ENCODE peak calls at places on chromosomes 1 and 21, in four cellular contexts. H, I, F and A are unnamed samples.

GRCh38 chr1:85581138-85581801 is 709 bp downstream of the CCN1 start:
- DNase-seq in F (peak; percentile 69), I (peak; percentile 77), H (no peak), A (peak; percentile 87)

GRCh38 chr1:53618218-53619087 is 120.5 kb downstream of the GLIS1 start:
- DNase-seq in I (no peak), F (no peak), H (no peak), A (no peak)

GRCh38 chr1:3261969-3262579 is 192.4 kb upstream of the ARHGEF16 start:
- DNase-seq in I (no peak), H (no peak), F (no peak), A (no peak)

GRCh38 chr1:240285541-240285940 is 193.9 kb downstream of the FMN2 start:
- DNase-seq in F (no peak), H (no peak), I (no peak), A (no peak)

GRCh38 chr1:205054013-205054412 is 11.0 kb downstream of the CNTN2 start:
- DNase-seq in I (no peak), F (no peak), H (no peak), A (no peak)

GRCh38 chr1:239662950-239663349 is 276.6 kb downstream of the CHRM3 start:
- DNase-seq in I (no peak), F (no peak), H (no peak), A (no peak)

GRCh38 chr1:39105061-39105840 is 79.1 kb downstream of the NDUFS5 start:
- DNase-seq in H (no peak), I (peak; percentile 91), F (no peak), A (peak; percentile 58)

GRCh38 chr1:243411472-243411871 is 155.6 kb downstream of the SDCCAG8 start:
- DNase-seq in F (no peak), H (no peak), I (no peak), A (no peak)

GRCh38 chr21:46610018-46610701 is 5.3 kb upstream of the S100B start:
- DNase-seq in H (no peak), F (no peak), I (no peak), A (no peak)

GRCh38 chr1:91022518-91022929 is 689 bp upstream of the ZNF644 start:
- DNase-seq in F (no peak), H (no peak), I (no peak), A (no peak)

GRCh38 chr21:33109574-33110339 is 39.8 kb downstream of the OLIG1 start:
- DNase-seq in H (no peak), I (no peak), F (no peak), A (peak; percentile 65)

GRCh38 chr1:53365405-53366063 is 37.7 kb upstream of the LRP8 start:
- DNase-seq in I (no peak), H (no peak), F (no peak), A (no peak)

GRCh38 chr21:27026501-27026900 is 59.6 kb upstream of the ADAMTS5 start:
- DNase-seq in I (no peak), F (no peak), H (no peak), A (no peak)

GRCh38 chr1:207897188-207897587 is 13.7 kb downstream of the CD34 start:
- DNase-seq in F (no peak), I (no peak), H (no peak), A (no peak)

GRCh38 chr1:206690516-206690915 is 5.8 kb downstream of the MAPKAPK2 start:
- DNase-seq in I (peak; percentile 15), F (no peak), H (no peak), A (no peak)

GRCh38 chr21:16644690-16645089 is 868.2 kb upstream of the CXADR start:
- DNase-seq in H (no peak), F (no peak), I (no peak), A (no peak)

GRCh38 chr21:43634618-43635017 is 24.7 kb downstream of the HSF2BP start:
- DNase-seq in F (no peak), H (no peak), I (no peak), A (no peak)

GRCh38 chr1:203038891-203039608 is 12.8 kb downstream of the PPFIA4 start:
- DNase-seq in F (peak; percentile 34), H (no peak), I (peak; percentile 82), A (peak; percentile 84)

GRCh38 chr1:155139895-155140629 is at the start of gene DPM3:
- DNase-seq in I (peak; percentile 85), H (no peak), F (peak; percentile 71), A (peak; percentile 88)

GRCh38 chr21:36584980-36585940 is 105.3 kb upstream of the CLDN14 start:
- DNase-seq in F (no peak), I (no peak), H (no peak), A (no peak)

GRCh38 chr21:39087238-39087975 is 95.8 kb downstream of the PSMG1 start:
- DNase-seq in I (no peak), H (no peak), F (no peak), A (no peak)

GRCh38 chr1:226549937-226550670 is 1.5 kb downstream of the STUM start:
- DNase-seq in H (no peak), F (no peak), I (peak; percentile 55), A (no peak)

GRCh38 chr1:30759718-30760281 is 2.2 kb upstream of the LAPTM5 start:
- DNase-seq in I (no peak), H (no peak), F (no peak), A (no peak)

GRCh38 chr1:228021526-228022030 is 14.8 kb downstream of the WNT3A start:
- DNase-seq in I (no peak), H (no peak), F (no peak), A (no peak)

GRCh38 chr1:44817771-44818495 is 9.6 kb downstream of the BTBD19 start:
- DNase-seq in F (no peak), H (no peak), I (no peak), A (no peak)

GRCh38 chr1:199041173-199041914 is 402.5 kb downstream of the PTPRC start:
- DNase-seq in I (no peak), F (no peak), H (peak; percentile 94), A (no peak)

GRCh38 chr1:212234431-212235298 is 50.5 kb upstream of the PPP2R5A start:
- DNase-seq in H (no peak), F (peak; percentile 32), I (peak; percentile 76), A (peak; percentile 28)

GRCh38 chr1:21857142-21857839 is 45.2 kb downstream of the LDLRAD2 start:
- DNase-seq in I (no peak), F (no peak), H (no peak), A (no peak)

GRCh38 chr1:58592521-58593134 is 15.6 kb upstream of the TACSTD2 start:
- DNase-seq in F (no peak), I (no peak), H (no peak), A (no peak)

GRCh38 chr21:26072891-26073615 is 97.5 kb downstream of the APP start:
- DNase-seq in F (no peak), I (no peak), H (no peak), A (no peak)

GRCh38 chr1:182962554-182963115 is 9.7 kb upstream of the SHCBP1L start:
- DNase-seq in I (peak; percentile 89), H (peak; percentile 62), F (peak; percentile 73), A (peak; percentile 92)

GRCh38 chr1:221605569-221605968 is 136.3 kb downstream of the DUSP10 start:
- DNase-seq in H (no peak), F (no peak), I (no peak), A (no peak)

GRCh38 chr1:59541891-59542290 is 245.0 kb downstream of the FGGY start:
- DNase-seq in H (no peak), F (no peak), I (no peak), A (no peak)

GRCh38 chr1:114108741-114109255 is 44.9 kb downstream of the SYT6 start:
- DNase-seq in I (no peak), H (peak; percentile 55), F (no peak), A (no peak)
- TF ChIP-seq FOXK2 in I (no peak), H (no peak), F (no peak), A (no peak)

DNA sequence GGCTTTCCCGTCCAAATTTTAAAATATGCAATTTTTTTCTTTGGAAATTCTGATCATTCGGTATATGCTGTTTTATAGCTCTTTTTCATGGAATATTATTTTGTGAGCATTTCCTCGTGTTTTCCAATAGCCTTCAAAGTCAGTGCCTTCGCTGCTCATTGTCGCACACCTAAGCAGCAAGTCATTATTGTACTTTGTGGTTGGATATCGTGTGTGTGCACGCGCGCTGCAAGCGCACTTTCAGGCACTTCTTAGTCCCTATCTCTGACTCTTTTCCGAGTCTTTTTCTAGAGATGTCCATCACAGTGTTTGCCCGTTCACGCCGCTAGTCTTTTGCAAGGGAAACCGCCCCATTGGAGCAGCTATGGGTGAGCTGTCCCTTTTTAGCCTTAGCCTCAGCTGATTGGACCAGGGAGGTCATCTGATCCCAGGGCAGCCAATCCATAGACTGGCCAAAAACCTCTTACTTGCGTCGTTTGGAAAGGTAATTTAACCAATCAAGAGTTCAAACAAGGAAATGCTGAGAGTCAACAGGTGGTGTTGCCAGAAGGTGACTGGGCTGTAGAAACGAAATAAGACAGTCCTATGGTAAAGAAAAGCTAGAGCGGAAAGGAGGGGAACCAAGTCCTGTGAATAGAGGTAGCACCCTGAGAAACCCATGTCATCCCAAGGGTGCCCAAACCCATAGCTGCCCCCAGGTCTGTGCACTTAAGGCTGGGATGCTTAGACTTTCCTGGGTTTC is 710 bp upstream of the HYI start:
- DNase-seq in F (no peak), H (peak; percentile 74), I (peak; percentile 71), A (peak; percentile 24)
- TF ChIP-seq FOXK2 in F (no peak), H (no peak), I (no peak), A (no peak)

GRCh38 chr1:72526926-72527325 is 244.6 kb upstream of the NEGR1 start:
- DNase-seq in I (no peak), H (no peak), F (no peak), A (no peak)
- TF ChIP-seq FOXK2 in I (no peak), H (no peak), F (no peak), A (no peak)

DNA sequence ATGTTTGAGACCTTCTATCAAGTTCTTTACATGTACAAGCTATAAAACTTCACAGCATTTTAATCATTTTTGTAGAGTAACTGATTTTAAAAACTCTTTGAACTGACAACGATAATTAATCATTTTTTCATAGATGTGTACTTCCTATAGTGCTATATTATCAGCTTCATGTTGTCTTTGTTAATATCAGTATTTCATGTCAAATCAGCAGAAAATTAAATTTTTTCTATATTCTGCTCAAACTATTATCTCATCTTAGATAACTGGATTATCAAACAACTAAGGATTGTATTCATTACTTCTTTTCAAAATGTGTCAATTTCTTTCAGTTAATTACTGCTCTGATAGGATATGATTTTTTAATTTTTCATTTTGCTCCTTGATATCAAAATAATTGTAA is 214.6 kb upstream of the RGS18 start:
- DNase-seq in I (no peak), H (no peak), F (no peak), A (no peak)
- TF ChIP-seq FOXK2 in I (no peak), H (no peak), F (no peak), A (no peak)

DNA sequence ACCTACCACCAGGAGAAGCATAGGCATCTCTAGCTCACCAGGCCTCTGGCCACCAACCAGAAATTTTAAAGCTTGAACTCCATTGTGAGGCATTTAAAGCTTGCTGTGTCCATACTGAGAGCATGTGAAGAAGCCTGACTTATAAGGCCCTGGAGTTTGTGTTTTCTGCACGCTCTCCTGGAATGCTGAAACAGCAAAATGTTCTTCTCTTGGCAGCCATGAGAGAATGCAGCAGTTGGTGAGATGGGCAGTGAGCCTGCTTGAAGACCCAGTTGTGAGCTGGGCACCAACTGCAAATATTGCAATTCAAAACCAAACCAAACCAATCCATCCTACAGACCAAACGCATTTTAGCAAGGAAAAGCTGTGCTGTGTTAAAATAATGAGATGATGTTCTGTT is 170.0 kb upstream of the IVNS1ABP start:
- DNase-seq in F (no peak), I (no peak), H (no peak), A (no peak)
- TF ChIP-seq FOXK2 in F (no peak), I (no peak), H (no peak), A (no peak)

GRCh38 chr1:47527653-47528272 is 89.9 kb downstream of the FOXD2 start:
- DNase-seq in H (no peak), I (peak; percentile 47), F (peak; percentile 12), A (no peak)
- TF ChIP-seq FOXK2 in H (no peak), I (no peak), F (no peak), A (no peak)